ENCODE peak calls at places on chromosome 2, in ten cellular contexts. Z is foreskin fibroblast; P is OCI-LY7; X is activated naive CD4-positive, alpha-beta T cell; V is stimulated activated CD4-positive, alpha-beta T cell treated with anti-CD3 and anti-CD28 coated beads, Interleukin-15, amount 100 ng/mL, for 48 hours; Q is iPS-NIHi11; F is renal cortical epithelial cell; S is A549; I is stromal cell of bone marrow; C is amniotic stem cell. B is an unnamed sample.

GRCh38 chr2:85924522-85924921 is 35.7 kb upstream of the ST3GAL5 start:
- DNase-seq in I (peak), V (no peak), X (no peak), Z (peak), F (no peak), S (no peak), C (peak), P (no peak), Q (no peak), B (peak)

GRCh38 chr2:172558372-172558771 is 2.5 kb downstream of the PDK1 start:
- DNase-seq in F (no peak), C (no peak), S (no peak), V (no peak), X (no peak), Q (no peak), I (no peak), Z (no peak), P (no peak), B (no peak)

GRCh38 chr2:216388046-216388884 is 16.0 kb upstream of the MARCHF4 start:
- DNase-seq in P (no peak), Z (no peak), C (no peak), I (no peak), F (no peak), V (no peak), Q (no peak), X (no peak), S (no peak), B (no peak)

GRCh38 chr2:26997394-26997793 is 27.0 kb downstream of the MAPRE3 start:
- DNase-seq in V (no peak), P (no peak), Q (no peak), C (no peak), I (no peak), S (no peak), Z (no peak), F (no peak), X (no peak), B (no peak)

GRCh38 chr2:193373139-193373538 is 1178.4 kb upstream of the TMEFF2 start:
- DNase-seq in S (no peak), Q (no peak), I (no peak), C (no peak), P (no peak), V (no peak), Z (no peak), F (no peak), X (no peak), B (no peak)

GRCh38 chr2:172859821-172860707 is 124.4 kb downstream of the RAPGEF4 start:
- DNase-seq in C (no peak), I (no peak), P (no peak), S (no peak), Z (peak), X (no peak), V (no peak), F (no peak), Q (no peak), B (no peak)

GRCh38 chr2:114065731-114066130 is 175.8 kb downstream of the ACTR3 start:
- DNase-seq in C (no peak), Q (no peak), I (no peak), V (no peak), Z (no peak), X (no peak), P (no peak), F (no peak), S (no peak), B (no peak)

GRCh38 chr2:52178845-52179244 is 1146.9 kb upstream of the NRXN1 start:
- DNase-seq in P (no peak), F (no peak), S (no peak), C (no peak), V (no peak), Q (no peak), X (no peak), I (no peak), Z (peak), B (no peak)

GRCh38 chr2:6186332-6187100 is 494.3 kb downstream of the SOX11 start:
- DNase-seq in P (no peak), C (no peak), Z (no peak), I (peak), X (no peak), F (peak), Q (no peak), V (no peak), S (peak), B (no peak)

GRCh38 chr2:46036929-46037328 is 260.3 kb upstream of the EPAS1 start:
- DNase-seq in F (no peak), X (no peak), V (no peak), S (no peak), C (peak), Z (peak), Q (no peak), I (peak), P (no peak), B (peak)

GRCh38 chr2:163471947-163472346 is 263.9 kb downstream of the FIGN start:
- DNase-seq in Q (no peak), I (peak), S (peak), P (no peak), Z (peak), V (no peak), X (no peak), F (peak), C (no peak), B (no peak)

GRCh38 chr2:9655441-9656269 is 24.9 kb upstream of the YWHAQ start:
- DNase-seq in P (no peak), I (peak), X (no peak), Q (no peak), F (peak), S (no peak), Z (peak), V (peak), C (peak), B (no peak)

GRCh38 chr2:148273158-148273691 is 252.3 kb downstream of the MBD5 start:
- DNase-seq in P (no peak), V (no peak), C (no peak), Q (no peak), Z (no peak), S (no peak), X (no peak), F (peak), I (no peak), B (peak)

GRCh38 chr2:64212801-64213321 is 68.6 kb upstream of the PELI1 start:
- DNase-seq in Z (peak), F (peak), Q (no peak), P (peak), V (peak), I (peak), C (no peak), S (no peak), X (no peak), B (no peak)

GRCh38 chr2:216115224-216115582 is 6.1 kb downstream of the XRCC5 start:
- DNase-seq in S (peak), C (no peak), I (no peak), V (no peak), Q (peak), F (peak), P (peak), X (no peak), Z (no peak), B (no peak)

GRCh38 chr2:240043279-240043990 is 9.9 kb downstream of the OR6B3 start:
- DNase-seq in S (no peak), V (no peak), P (no peak), C (no peak), Z (no peak), F (no peak), I (no peak), X (no peak), Q (no peak), B (no peak)

GRCh38 chr2:120910956-120911951 is 175.6 kb downstream of the GLI2 start:
- DNase-seq in P (no peak), V (no peak), F (peak), Z (peak), I (no peak), Q (peak), C (no peak), S (peak), X (no peak), B (no peak)

GRCh38 chr2:163341426-163341825 is 394.4 kb downstream of the FIGN start:
- DNase-seq in F (peak), S (no peak), X (no peak), V (no peak), P (peak), C (no peak), Z (peak), I (no peak), Q (no peak), B (no peak)

GRCh38 chr2:60808330-60808801 is 52.3 kb downstream of the PAPOLG start:
- DNase-seq in C (no peak), X (no peak), S (no peak), V (no peak), I (no peak), Z (no peak), P (no peak), F (no peak), Q (no peak), B (no peak)

GRCh38 chr2:150178591-150178990 is 308.9 kb downstream of the RND3 start:
- DNase-seq in C (no peak), Q (no peak), X (no peak), P (no peak), F (no peak), S (no peak), V (no peak), I (no peak), Z (no peak), B (no peak)

GRCh38 chr2:88006912-88007439 is 9.4 kb downstream of the RNU2-63P start:
- DNase-seq in P (no peak), I (no peak), F (no peak), X (no peak), Z (no peak), C (no peak), Q (peak), S (no peak), V (no peak), B (no peak)

GRCh38 chr2:37588316-37588777 is 83.1 kb downstream of the CDC42EP3 start:
- DNase-seq in S (no peak), I (no peak), Q (peak), V (no peak), P (no peak), X (no peak), F (peak), C (no peak), Z (peak), B (no peak)